ENCODE peak calls at places on chromosomes 5 and 9, in eight cellular contexts. V is epithelial cell of esophagus, N is astrocyte of the cerebellum, P is OCI-LY7, C is left ventricle myocardium inferior, W is prostate gland, H is sigmoid colon, B is tibial nerve. J is an unnamed sample.

GRCh38 chr5:134133995-134134541 is 19.6 kb downstream of the TCF7 start:
- DNase-seq in V (no peak), N (no peak), P (no peak), C (peak), W (no peak), H (peak), B (no peak), J (no peak)

GRCh38 chr9:97555164-97555563 is 53.7 kb downstream of the TMOD1 start:
- DNase-seq in V (no peak), N (no peak), P (no peak), C (peak), W (no peak), H (no peak), B (peak), J (no peak)

GRCh38 chr9:98860871-98861293 is 53.4 kb downstream of the GALNT12 start:
- DNase-seq in V (peak), N (peak), P (no peak), C (peak), W (no peak), H (peak), B (peak), J (peak)

GRCh38 chr9:111064160-111064733 is 26.0 kb upstream of the LPAR1 start:
- DNase-seq in V (no peak), N (no peak), P (no peak), C (no peak), W (no peak), H (no peak), B (no peak), J (no peak)

GRCh38 chr5:15103864-15104263 is 232.3 kb upstream of the ANKH start:
- DNase-seq in V (peak), N (no peak), P (no peak), C (no peak), W (no peak), H (no peak), B (no peak), J (peak)

GRCh38 chr5:168048486-168048885 is 243.0 kb upstream of the WWC1 start:
- DNase-seq in V (no peak), N (no peak), P (no peak), C (no peak), W (no peak), H (no peak), B (no peak), J (no peak)

GRCh38 chr5:65914644-65915196 is 11.7 kb upstream of the ERBIN start:
- DNase-seq in V (no peak), N (no peak), P (no peak), C (no peak), W (no peak), H (no peak), B (no peak), J (no peak)

GRCh38 chr9:20319641-20320337 is 302.5 kb downstream of the MLLT3 start:
- DNase-seq in V (peak), N (peak), P (no peak), C (no peak), W (peak), H (no peak), B (no peak), J (no peak)

GRCh38 chr9:127785933-127786772 is at the start of gene CDK9:
- DNase-seq in V (peak), N (peak), P (peak), C (peak), W (peak), H (peak), B (peak), J (no peak)

GRCh38 chr9:112355305-112355953 is 22.0 kb upstream of the PTBP3 start:
- DNase-seq in V (no peak), N (no peak), P (no peak), C (no peak), W (no peak), H (no peak), B (no peak), J (no peak)

GRCh38 chr9:124284237-124284831 is 26.6 kb downstream of the NEK6 start:
- DNase-seq in V (no peak), N (no peak), P (no peak), C (peak), W (no peak), H (no peak), B (no peak), J (no peak)

GRCh38 chr9:113649054-113649453 is 185.5 kb downstream of the RGS3 start:
- DNase-seq in V (no peak), N (no peak), P (no peak), C (peak), W (no peak), H (peak), B (no peak), J (no peak)

GRCh38 chr5:170154744-170155143 is 49.0 kb downstream of the FOXI1 start:
- DNase-seq in V (no peak), N (no peak), P (no peak), C (no peak), W (no peak), H (no peak), B (no peak), J (no peak)

GRCh38 chr9:83623634-83623991 is 670 bp downstream of the IDNK start:
- DNase-seq in V (no peak), N (no peak), P (peak), C (no peak), W (no peak), H (no peak), B (no peak), J (no peak)

GRCh38 chr5:116360008-116360853 is 214.4 kb downstream of the SEMA6A start:
- DNase-seq in V (no peak), N (no peak), P (no peak), C (peak), W (peak), H (peak), B (no peak), J (no peak)

GRCh38 chr9:12693141-12693540 is at the start of gene TYRP1:
- DNase-seq in V (no peak), N (no peak), P (no peak), C (no peak), W (no peak), H (no peak), B (no peak), J (no peak)

GRCh38 chr9:12696931-12697622 is 3.9 kb downstream of the TYRP1 start:
- DNase-seq in V (no peak), N (peak), P (no peak), C (no peak), W (no peak), H (no peak), B (no peak), J (no peak)

GRCh38 chr9:12694013-12694412 is 828 bp downstream of the TYRP1 start:
- DNase-seq in V (no peak), N (no peak), P (no peak), C (no peak), W (no peak), H (peak), B (no peak), J (no peak)

GRCh38 chr9:12697719-12698118 is 4.5 kb downstream of the TYRP1 start:
- DNase-seq in V (peak), N (no peak), P (no peak), C (no peak), W (no peak), H (no peak), B (no peak), J (no peak)

DNA sequence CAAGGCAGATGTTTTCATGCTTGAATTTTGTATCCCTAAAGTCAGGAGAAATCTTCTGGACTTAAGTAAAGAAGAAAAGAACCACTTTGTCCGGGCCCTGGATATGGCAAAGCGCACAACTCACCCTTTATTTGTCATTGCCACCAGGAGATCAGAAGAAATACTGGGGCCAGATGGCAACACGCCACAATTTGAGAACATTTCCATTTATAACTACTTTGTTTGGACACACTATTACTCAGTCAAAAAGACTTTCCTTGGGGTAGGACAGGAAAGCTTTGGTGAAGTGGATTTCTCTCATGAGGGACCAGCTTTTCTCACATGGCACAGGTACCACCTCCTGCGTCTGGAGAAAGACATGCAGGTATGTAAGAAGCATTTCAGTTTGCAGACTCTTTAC is 2.3 kb downstream of the TYRP1 start:
- DNase-seq in V (no peak), N (no peak), P (no peak), C (peak), W (no peak), H (no peak), B (no peak), J (no peak)
- H3K4me3 ChIP-seq in V (no peak), N (no peak), P (no peak), C (peak), W (no peak), H (no peak), B (no peak), J (no peak)

GRCh38 chr9:100222674-100223073 is 123.6 kb downstream of the INVS start:
- DNase-seq in V (peak), N (peak), P (peak), C (no peak), W (no peak), H (no peak), B (no peak), J (peak)
- TF ChIP-seq CTCF in V (peak), N (peak), P (peak), C (peak), W (no peak), H (no peak), B (peak), J (peak)

DNA sequence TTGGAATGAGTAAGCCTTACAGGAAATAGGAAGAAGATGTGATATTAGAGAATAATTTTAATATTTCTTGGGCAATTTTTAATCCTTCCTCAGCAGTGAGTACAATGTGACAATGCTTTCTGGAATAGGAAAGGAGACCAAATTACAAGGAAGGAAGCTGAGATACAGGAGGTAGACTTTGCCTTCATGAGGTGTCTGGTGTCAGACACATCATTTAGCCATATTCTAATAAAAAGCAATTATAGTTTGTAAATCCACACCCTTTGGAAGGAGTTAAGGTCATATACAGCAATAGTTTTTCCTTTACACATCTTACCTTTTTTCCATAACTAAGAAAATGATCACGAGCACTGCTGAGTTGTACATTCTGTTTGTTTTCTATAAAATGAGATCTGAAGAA is 390.4 kb downstream of the SH3GL2 start:
- DNase-seq in V (no peak), N (no peak), P (no peak), C (no peak), W (no peak), H (no peak), B (no peak), J (no peak)
- H3K4me3 ChIP-seq in V (no peak), N (no peak), P (no peak), C (no peak), W (no peak), H (no peak), B (no peak), J (no peak)

GRCh38 chr9:96073531-96074284 is 198.2 kb downstream of the ERCC6L2 start:
- DNase-seq in V (peak), N (no peak), P (no peak), C (no peak), W (peak), H (no peak), B (no peak), J (peak)
- TF ChIP-seq CTCF in V (no peak), N (no peak), P (no peak), C (no peak), W (no peak), H (no peak), B (no peak), J (no peak)

GRCh38 chr5:77631166-77631582 is 7.3 kb downstream of the OTP start:
- DNase-seq in V (no peak), N (no peak), P (no peak), C (no peak), W (no peak), H (no peak), B (no peak), J (no peak)

GRCh38 chr5:77628840-77629552 is 9.5 kb downstream of the OTP start:
- DNase-seq in V (no peak), N (no peak), P (no peak), C (no peak), W (no peak), H (no peak), B (no peak), J (no peak)

GRCh38 chr5:77627869-77628674 is 10.4 kb downstream of the OTP start:
- DNase-seq in V (no peak), N (no peak), P (no peak), C (no peak), W (no peak), H (no peak), B (no peak), J (no peak)

GRCh38 chr5:77630246-77631165 is 8.0 kb downstream of the OTP start:
- DNase-seq in V (peak), N (no peak), P (no peak), C (no peak), W (no peak), H (no peak), B (no peak), J (peak)

DNA sequence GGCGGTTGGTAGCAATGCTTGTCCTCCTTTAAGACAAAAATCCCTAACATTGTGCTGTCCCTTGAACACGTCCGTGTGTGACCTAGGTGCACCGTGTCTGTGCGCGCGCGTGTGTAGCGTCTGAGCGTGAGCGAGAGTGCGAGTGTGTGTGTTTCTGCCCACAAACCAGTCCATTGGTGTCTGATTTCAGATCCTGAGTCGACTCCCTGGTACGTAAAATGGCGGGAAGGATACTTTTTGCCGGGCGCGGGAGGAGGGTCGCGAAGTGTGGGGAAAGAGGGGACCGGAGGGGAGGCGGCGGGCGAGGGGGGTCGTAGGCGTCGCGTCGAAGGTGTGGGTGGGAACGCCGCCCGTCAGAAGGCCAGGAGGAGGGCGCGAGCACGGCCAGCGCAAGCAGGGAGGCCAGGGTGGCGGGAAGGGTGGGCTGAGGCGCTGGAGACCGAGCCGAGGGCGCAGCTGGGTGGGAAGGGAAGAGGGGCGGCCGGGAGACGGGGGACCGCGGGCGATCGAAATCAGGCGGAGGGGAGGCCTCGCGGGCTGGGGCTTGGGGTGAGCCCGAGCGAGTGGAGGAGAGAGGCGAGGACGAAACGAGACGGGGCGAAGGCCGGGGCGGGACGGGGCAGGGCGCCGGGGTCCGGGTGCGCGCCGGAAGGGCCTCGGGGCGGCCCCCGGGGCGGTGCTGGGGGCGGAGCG is 8.8 kb downstream of the OTP start:
- DNase-seq in V (no peak), N (no peak), P (no peak), C (no peak), W (no peak), H (no peak), B (no peak), J (no peak)
- H3K4me3 ChIP-seq in V (no peak), N (peak), P (no peak), C (peak), W (peak), H (peak), B (peak), J (peak)

GRCh38 chr5:72463499-72464052 is 43.6 kb downstream of the ZNF366 start:
- DNase-seq in V (peak), N (no peak), P (no peak), C (no peak), W (peak), H (no peak), B (no peak), J (no peak)
- TF ChIP-seq CTCF in V (peak), N (no peak), P (no peak), C (peak), W (no peak), H (no peak), B (no peak), J (no peak)

GRCh38 chr5:42855811-42856210 is 44.1 kb upstream of the SELENOP start:
- DNase-seq in V (no peak), N (no peak), P (no peak), C (no peak), W (no peak), H (no peak), B (no peak), J (no peak)

GRCh38 chr5:42858709-42859108 is 47.0 kb upstream of the SELENOP start:
- DNase-seq in V (no peak), N (no peak), P (no peak), C (no peak), W (peak), H (no peak), B (no peak), J (peak)

GRCh38 chr5:42855386-42855785 is 43.7 kb upstream of the SELENOP start:
- DNase-seq in V (no peak), N (no peak), P (no peak), C (no peak), W (no peak), H (no peak), B (no peak), J (no peak)

GRCh38 chr5:42854795-42855194 is 43.1 kb upstream of the SELENOP start:
- DNase-seq in V (no peak), N (no peak), P (no peak), C (no peak), W (no peak), H (no peak), B (no peak), J (no peak)

DNA sequence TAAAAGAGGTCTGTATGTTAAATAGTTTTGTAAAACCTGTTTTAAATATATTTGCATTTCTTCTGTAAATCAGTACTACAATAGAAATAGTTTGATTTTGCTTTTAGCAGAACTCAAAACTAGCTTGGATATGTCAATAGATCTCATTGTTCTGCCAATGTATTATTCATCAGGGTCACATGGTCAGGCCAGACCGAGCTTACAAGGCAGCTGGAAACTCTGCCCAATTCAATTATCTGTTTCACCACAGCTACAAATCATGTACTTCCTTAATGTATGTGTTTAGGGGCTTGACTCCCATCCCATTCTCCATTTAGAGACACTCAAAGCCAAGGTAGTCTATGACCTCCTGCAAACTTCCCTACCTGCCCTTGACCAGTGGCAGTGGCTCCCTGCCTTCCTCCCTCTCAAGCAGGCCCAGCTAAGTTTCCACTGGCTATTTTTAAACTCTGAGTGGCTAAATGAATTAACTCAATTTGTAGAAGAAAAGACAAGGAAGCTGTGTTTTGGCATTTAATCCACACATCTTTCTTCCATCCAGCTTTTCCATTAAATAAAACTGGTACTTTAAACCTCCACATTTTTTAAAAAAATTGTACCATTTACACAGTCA is 46.4 kb upstream of the SELENOP start:
- DNase-seq in V (peak), N (no peak), P (no peak), C (no peak), W (peak), H (no peak), B (peak), J (peak)
- H3K4me3 ChIP-seq in V (no peak), N (no peak), P (no peak), C (no peak), W (no peak), H (no peak), B (no peak), J (no peak)

DNA sequence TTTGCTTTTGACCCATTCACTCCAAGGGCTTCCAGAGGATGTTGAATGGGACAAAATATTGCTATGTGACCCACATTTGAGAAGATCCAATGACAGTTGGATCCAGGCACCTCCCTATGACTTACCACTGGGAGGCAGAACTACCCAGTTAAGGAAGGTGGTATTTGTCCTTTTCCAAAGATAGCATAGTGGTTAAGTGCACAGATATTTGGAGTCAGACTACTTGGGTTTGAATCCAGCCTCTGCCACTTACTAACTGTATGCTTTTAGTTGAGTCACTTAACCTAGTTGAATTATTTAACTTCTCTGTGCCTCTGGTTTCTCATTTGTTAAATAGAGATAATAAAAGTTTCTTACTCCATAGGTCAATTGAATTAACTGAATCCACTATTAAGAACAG is 74.5 kb upstream of the PALM2AKAP2 start:
- DNase-seq in V (peak), N (no peak), P (peak), C (no peak), W (no peak), H (no peak), B (no peak), J (no peak)
- TF ChIP-seq CTCF in V (peak), N (peak), P (peak), C (peak), W (no peak), H (no peak), B (no peak), J (no peak)

J was measured in LNCaP clone FGC.